ENCODE peak calls at places on chromosome 21, in six cellular contexts. H, P, X, V, O and L are unnamed samples.

GRCh38 chr21:26451014-26451740 is 121.9 kb downstream of the CYYR1 start:
- DNase-seq in X (no peak), O (no peak), H (no peak), P (no peak), V (no peak), L (no peak)

GRCh38 chr21:29018540-29018939 is 609 bp downstream of the RWDD2B start:
- DNase-seq in X (no peak), O (no peak), H (no peak), P (no peak), V (no peak), L (no peak)

GRCh38 chr21:26845066-26845749 is at the start of gene ADAMTS1:
- DNase-seq in O (peak), V (peak), X (peak), P (peak), H (peak), L (no peak)

GRCh38 chr21:31198575-31198974 is 145.5 kb downstream of the TIAM1 start:
- DNase-seq in P (peak), O (peak), V (no peak), X (no peak), H (no peak), L (no peak)

GRCh38 chr21:25005388-25005787 is 601.9 kb downstream of the MRPL39 start:
- DNase-seq in P (no peak), X (no peak), H (no peak), V (no peak), O (peak), L (no peak)

GRCh38 chr21:39924577-39925308 is 57.5 kb downstream of the PCP4 start:
- DNase-seq in H (no peak), O (no peak), P (no peak), V (no peak), X (peak), L (no peak)

GRCh38 chr21:46092026-46092764 is 5.7 kb upstream of the COL6A2 start:
- DNase-seq in V (peak), P (no peak), H (peak), O (peak), X (no peak), L (no peak)

GRCh38 chr21:31124005-31124404 is 85.7 kb upstream of the KRTAP19-8 start:
- DNase-seq in X (peak), H (no peak), P (peak), O (no peak), V (no peak), L (no peak)

GRCh38 chr21:14318598-14318997 is 64.3 kb downstream of the HSPA13 start:
- DNase-seq in V (no peak), O (no peak), X (no peak), H (no peak), P (no peak), L (no peak)

GRCh38 chr21:23524685-23525084 is 2082.6 kb downstream of the MRPL39 start:
- DNase-seq in P (no peak), X (no peak), O (no peak), V (no peak), H (no peak), L (no peak)

GRCh38 chr21:17436626-17437111 is 76.2 kb upstream of the CXADR start:
- DNase-seq in X (no peak), V (no peak), P (peak), H (no peak), O (no peak), L (no peak)

GRCh38 chr21:14480601-14481000 is 65.5 kb downstream of the SAMSN1 start:
- DNase-seq in P (no peak), V (no peak), X (no peak), O (no peak), H (peak), L (peak)

GRCh38 chr21:37183749-37184148 is 83.4 kb downstream of the VPS26C start:
- DNase-seq in X (no peak), H (no peak), P (no peak), O (no peak), V (no peak), L (no peak)

GRCh38 chr21:34913786-34914185 is 135.3 kb downstream of the RUNX1 start:
- DNase-seq in H (no peak), P (no peak), O (peak), V (no peak), X (no peak), L (no peak)

GRCh38 chr21:35911412-35912191 is 148.7 kb downstream of the SETD4 start:
- DNase-seq in H (no peak), V (no peak), X (no peak), P (peak), O (no peak), L (no peak)

GRCh38 chr21:37219766-37220432 is 47.2 kb downstream of the VPS26C start:
- DNase-seq in H (no peak), O (no peak), V (no peak), P (no peak), X (no peak), L (no peak)

GRCh38 chr21:36700961-36701911 is 2.3 kb downstream of the SIM2 start:
- DNase-seq in P (peak), X (peak), H (no peak), V (no peak), O (no peak), L (no peak)

DNA sequence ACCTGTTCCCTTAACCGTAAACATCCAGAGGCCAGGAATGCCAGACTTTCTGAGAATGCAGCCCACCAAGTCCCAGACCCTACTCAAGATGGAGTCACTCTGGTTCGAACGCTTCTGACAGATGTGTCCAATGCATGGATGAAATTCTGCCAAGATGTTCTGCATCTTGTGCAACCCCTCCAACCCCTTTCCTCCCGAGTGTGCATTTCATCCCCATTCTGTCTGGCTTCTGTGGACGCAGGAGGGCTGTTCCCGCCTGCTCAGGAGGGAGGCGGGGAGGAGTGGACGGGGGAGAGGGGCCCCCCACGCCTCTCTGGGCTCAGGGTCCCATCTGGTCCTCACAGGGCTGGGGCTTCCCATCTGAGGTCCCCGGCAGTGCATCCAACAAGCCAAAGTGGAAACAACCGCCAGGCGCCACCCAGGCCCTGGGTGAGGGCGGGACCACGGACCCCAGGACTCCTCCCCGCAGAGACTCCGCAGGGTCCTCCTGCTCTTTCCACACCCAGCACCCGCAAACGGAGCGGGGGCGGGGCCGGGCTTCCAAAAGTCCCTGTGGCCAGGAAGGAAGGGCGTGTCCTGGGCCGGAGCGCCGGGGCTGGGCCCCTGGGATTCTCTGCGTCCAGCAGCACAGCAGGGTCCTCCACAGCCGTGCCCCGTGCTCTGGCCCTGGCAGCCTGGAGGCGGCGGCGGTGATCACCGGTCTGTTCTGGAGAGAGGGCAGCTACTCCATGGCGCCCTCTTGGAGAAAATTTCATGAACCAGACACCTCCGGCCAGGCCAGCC is 27.7 kb upstream of the SUMO3 start:
- DNase-seq in V (peak), H (peak), X (peak), P (peak), O (peak), L (peak)
- TF ChIP-seq CTCF in V (no peak), H (peak), X (peak), P (peak), O (peak), L (peak)

DNA sequence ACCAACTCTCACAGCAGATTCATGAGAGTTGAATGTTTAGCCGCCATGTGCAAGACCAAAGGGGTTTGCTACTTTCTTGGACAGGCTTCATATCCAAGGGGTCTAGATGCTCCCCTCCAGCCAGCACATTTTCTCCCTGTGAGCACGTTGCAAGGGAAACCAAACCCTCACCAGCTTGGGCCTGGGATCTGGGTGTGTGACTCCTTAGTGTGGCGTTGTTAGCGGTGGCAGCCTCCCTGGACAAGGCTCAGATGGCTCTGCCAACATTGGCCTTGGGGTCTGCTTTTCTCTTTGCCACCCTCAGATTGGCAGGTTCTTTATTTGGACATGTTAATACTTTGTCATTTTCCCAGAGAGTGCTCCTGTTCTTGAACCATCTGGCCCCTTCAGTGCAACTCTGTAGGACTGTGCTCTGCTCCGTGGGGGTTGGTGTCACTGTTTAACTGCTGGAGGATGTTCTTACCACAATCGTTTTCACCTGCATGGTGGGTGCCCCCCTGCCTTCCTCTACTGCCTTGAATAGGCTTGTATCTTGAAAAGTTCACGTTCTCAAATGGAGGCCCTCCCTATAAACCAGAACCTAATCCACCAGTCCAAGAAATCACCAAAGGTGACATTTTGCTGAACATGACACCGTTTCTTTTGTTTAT is 13.4 kb downstream of the ABCG1 start:
- DNase-seq in V (peak), P (no peak), H (no peak), O (no peak), X (no peak), L (no peak)
- H3K4me3 ChIP-seq in V (no peak), P (no peak), H (no peak), O (no peak), X (no peak), L (no peak)

GRCh38 chr21:43645414-43645891 is 13.8 kb downstream of the HSF2BP start:
- DNase-seq in H (peak), O (peak), V (peak), P (peak), X (peak), L (peak)
- TF ChIP-seq CTCF in H (peak), O (peak), V (no peak), P (peak), X (peak), L (peak)

GRCh38 chr21:32256226-32256625 is 22.6 kb downstream of the MIS18A start:
- DNase-seq in O (no peak), V (no peak), P (no peak), H (no peak), X (peak), L (no peak)
- H3K4me3 ChIP-seq in O (no peak), V (no peak), P (no peak), H (no peak), X (no peak), L (no peak)

GRCh38 chr21:20882462-20883415 is 115.5 kb upstream of the NCAM2 start:
- DNase-seq in V (no peak), O (peak), H (peak), X (peak), P (peak), L (no peak)
- TF ChIP-seq CTCF in V (no peak), O (peak), H (peak), X (peak), P (peak), L (peak)

GRCh38 chr21:38323721-38324591 is 67.2 kb downstream of the KCNJ15 start:
- DNase-seq in O (peak), P (peak), X (peak), V (no peak), H (no peak), L (no peak)
- H3K4me3 ChIP-seq in O (no peak), P (no peak), X (no peak), V (no peak), H (no peak), L (no peak)

DNA sequence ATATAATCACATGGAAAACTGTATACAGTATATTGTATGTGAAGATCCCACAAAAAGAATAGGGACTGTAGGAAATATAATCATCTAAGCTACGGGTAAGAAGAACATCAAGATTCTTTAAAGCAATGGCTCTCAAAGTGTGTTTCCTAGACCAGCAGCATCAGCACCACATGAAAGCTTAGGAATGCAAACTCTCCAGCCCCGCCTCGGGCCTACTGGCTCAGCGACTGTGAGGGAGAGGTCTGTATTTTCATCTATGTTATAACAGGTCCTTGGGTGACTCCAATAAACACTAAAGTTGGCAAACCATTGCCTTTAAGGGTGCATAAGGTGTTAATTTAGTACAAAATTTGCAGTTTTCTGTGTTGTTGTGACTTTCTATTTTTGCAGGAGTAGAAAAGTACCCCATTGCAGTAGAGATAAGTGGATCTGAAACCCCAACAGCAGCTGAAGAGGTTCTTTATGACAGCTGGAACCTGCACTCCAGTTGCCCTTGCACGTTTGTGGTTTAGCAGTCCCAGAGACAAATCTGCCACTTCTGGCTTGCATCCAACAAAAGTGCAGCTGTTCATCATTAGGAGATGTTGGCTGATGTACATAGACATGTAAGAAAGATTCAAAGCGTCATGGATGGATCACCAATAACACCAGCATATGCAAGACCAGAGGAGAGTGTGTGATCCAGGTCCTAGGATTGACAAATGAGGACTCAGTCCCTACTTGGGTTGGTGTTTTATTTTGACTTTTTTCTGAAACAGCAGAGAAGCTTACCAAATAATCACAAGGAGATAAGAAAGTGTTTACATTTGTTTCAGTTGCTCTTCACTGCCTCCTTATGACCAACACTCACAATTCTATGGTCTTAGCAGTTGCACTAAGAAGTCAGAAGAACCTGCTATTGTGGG is 15.9 kb upstream of the IFNAR1 start:
- DNase-seq in H (peak), V (no peak), P (no peak), X (no peak), O (peak), L (peak)
- TF ChIP-seq CTCF in H (no peak), V (no peak), P (peak), X (peak), O (no peak), L (peak)